ENCODE peak calls at places on chromosomes 6 and 20, in four cellular contexts. J, C, V and K are unnamed samples.

GRCh38 chr20:24718696-24719095 is 230.4 kb upstream of the CST7 start:
- DNase-seq in J (no peak), C (no peak), V (no peak), K (no peak)

GRCh38 chr6:166616261-166617226 is 10.5 kb downstream of the RPS6KA2 start:
- DNase-seq in V (no peak), J (no peak), C (no peak), K (no peak)

GRCh38 chr6:12483712-12484111 is 193.6 kb downstream of the EDN1 start:
- DNase-seq in J (no peak), C (no peak), V (no peak), K (no peak)

GRCh38 chr6:78598966-78599365 is 268.4 kb upstream of the IRAK1BP1 start:
- DNase-seq in V (no peak), C (no peak), J (no peak), K (no peak)

GRCh38 chr6:42729731-42730130 is 7.3 kb upstream of the PRPH2 start:
- DNase-seq in C (no peak), J (no peak), V (no peak), K (no peak)

GRCh38 chr6:90678049-90678779 is 91.3 kb upstream of the MAP3K7 start:
- DNase-seq in J (peak; percentile 45), C (no peak), V (no peak), K (no peak)

GRCh38 chr6:151679081-151679480 is 128.4 kb upstream of the ESR1 start:
- DNase-seq in V (no peak), C (no peak), J (no peak), K (no peak)

GRCh38 chr6:42696526-42697267 is 25.7 kb downstream of the PRPH2 start:
- DNase-seq in J (no peak), V (no peak), C (no peak), K (no peak)

GRCh38 chr6:110731196-110731595 is 84.1 kb downstream of the CDK19 start:
- DNase-seq in C (no peak), V (no peak), J (no peak), K (no peak)

GRCh38 chr6:165308926-165309731 is at the start of gene C6orf118:
- DNase-seq in C (peak; percentile 84), J (peak; percentile 90), V (peak; percentile 47), K (no peak)

GRCh38 chr6:45880139-45880538 is 135.5 kb downstream of the CLIC5 start:
- DNase-seq in V (no peak), J (peak; percentile 59), C (no peak), K (no peak)

GRCh38 chr20:10316582-10316981 is 98.0 kb downstream of the SNAP25 start:
- DNase-seq in C (no peak), V (peak; percentile 74), J (no peak), K (no peak)